ENCODE peak calls at places on chromosomes 12 and 14, in eight cellular contexts. U is NCI-H510A treated with DMSO at 0.1 percent for 48 hours, I is adipocyte, Y is CD14-positive monocyte, W is SW480, H is T-helper 2 cell, B is BE2C, A is NCI-H1092 treated with DMSO at 0.1 percent for 48 hours. V is an unnamed sample.

GRCh38 chr12:2666411-2666810 is 128.4 kb upstream of the FKBP4 start:
- DNase-seq in U (no peak), I (no peak), Y (no peak), W (no peak), H (no peak), B (no peak), A (no peak), V (no peak)

GRCh38 chr14:100076630-100077029 is 11.4 kb downstream of the EVL start:
- DNase-seq in U (no peak), I (peak; percentile 56), Y (peak; percentile 67), W (no peak), H (no peak), B (no peak), A (no peak), V (no peak)

GRCh38 chr14:74586681-74587362 is 25.2 kb downstream of the LTBP2 start:
- DNase-seq in U (no peak), I (no peak), Y (no peak), W (peak; percentile 64), H (no peak), B (no peak), A (no peak), V (no peak)

GRCh38 chr12:111529424-111530368 is 69.4 kb downstream of the ATXN2 start:
- DNase-seq in U (peak; percentile 22), I (peak; percentile 80), Y (peak; percentile 47), W (peak; percentile 51), H (peak; percentile 41), B (peak; percentile 58), A (peak; percentile 11), V (peak; percentile 82)

GRCh38 chr12:47085815-47086252 is 6.1 kb upstream of the AMIGO2 start:
- DNase-seq in U (peak; percentile 64), I (peak; percentile 81), Y (no peak), W (peak; percentile 31), H (no peak), B (no peak), A (peak; percentile 35), V (no peak)

GRCh38 chr14:68403794-68404522 is 388.9 kb downstream of the ZFP36L1 start:
- DNase-seq in U (no peak), I (no peak), Y (no peak), W (no peak), H (no peak), B (no peak), A (no peak), V (no peak)

GRCh38 chr12:123071401-123072304 is 79.2 kb downstream of the PITPNM2 start:
- DNase-seq in U (no peak), I (no peak), Y (no peak), W (no peak), H (no peak), B (no peak), A (no peak), V (no peak)

GRCh38 chr12:114665411-114666181 is 18.4 kb downstream of the TBX3 start:
- DNase-seq in U (no peak), I (peak; percentile 66), Y (no peak), W (no peak), H (no peak), B (no peak), A (peak; percentile 34), V (no peak)

GRCh38 chr12:107491856-107492255 is 193.7 kb upstream of the PWP1 start:
- DNase-seq in U (no peak), I (peak; percentile 21), Y (no peak), W (no peak), H (no peak), B (no peak), A (no peak), V (no peak)

GRCh38 chr14:60700598-60700997 is 23.6 kb downstream of the SIX4 start:
- DNase-seq in U (no peak), I (no peak), Y (no peak), W (no peak), H (no peak), B (no peak), A (no peak), V (no peak)

GRCh38 chr14:103973354-103973753 is 31.0 kb upstream of the RD3L start:
- DNase-seq in U (no peak), I (no peak), Y (no peak), W (no peak), H (no peak), B (no peak), A (no peak), V (no peak)

GRCh38 chr12:569803-570236 is 93.4 kb downstream of the NINJ2 start:
- DNase-seq in U (peak; percentile 54), I (peak; percentile 97), Y (peak; percentile 69), W (peak; percentile 84), H (peak; percentile 80), B (peak; percentile 92), A (peak; percentile 69), V (peak; percentile 96)

GRCh38 chr12:11763760-11764520 is 114.5 kb downstream of the ETV6 start:
- DNase-seq in U (no peak), I (peak; percentile 75), Y (no peak), W (peak; percentile 6), H (no peak), B (no peak), A (no peak), V (no peak)

GRCh38 chr12:81327458-81327857 is 249.6 kb downstream of the ACSS3 start:
- DNase-seq in U (no peak), I (no peak), Y (no peak), W (no peak), H (no peak), B (no peak), A (no peak), V (no peak)

GRCh38 chr14:105168979-105169507 is 467 bp upstream of the JAG2 start:
- DNase-seq in U (no peak), I (peak; percentile 31), Y (no peak), W (peak; percentile 60), H (no peak), B (no peak), A (no peak), V (peak; percentile 71)

GRCh38 chr12:29782821-29783772 is 645 bp downstream of the TMTC1 start:
- DNase-seq in U (no peak), I (peak; percentile 86), Y (no peak), W (no peak), H (no peak), B (peak; percentile 43), A (peak; percentile 75), V (peak; percentile 17)

GRCh38 chr12:128729628-128730121 is 94.1 kb downstream of the SLC15A4 start:
- DNase-seq in U (no peak), I (no peak), Y (no peak), W (peak; percentile 72), H (no peak), B (no peak), A (no peak), V (no peak)

GRCh38 chr14:95446470-95446869 is 70.0 kb downstream of the SYNE3 start:
- DNase-seq in U (no peak), I (no peak), Y (no peak), W (no peak), H (no peak), B (no peak), A (no peak), V (no peak)

GRCh38 chr12:27048822-27049752 is 26.7 kb downstream of the MED21 start:
- DNase-seq in U (no peak), I (peak; percentile 66), Y (no peak), W (peak; percentile 46), H (no peak), B (no peak), A (no peak), V (no peak)

GRCh38 chr14:22822619-22823551 is 6.8 kb upstream of the MRPL52 start:
- DNase-seq in U (no peak), I (peak; percentile 95), Y (peak; percentile 64), W (peak; percentile 83), H (peak; percentile 47), B (peak; percentile 80), A (peak; percentile 24), V (peak; percentile 80)

GRCh38 chr14:50191499-50191898 is 39.9 kb downstream of the SOS2 start:
- DNase-seq in U (no peak), I (no peak), Y (no peak), W (no peak), H (no peak), B (no peak), A (no peak), V (no peak)

GRCh38 chr14:63656194-63656593 is 14.5 kb upstream of the WDR89 start:
- DNase-seq in U (no peak), I (peak; percentile 20), Y (no peak), W (no peak), H (no peak), B (no peak), A (no peak), V (no peak)